ENCODE peak calls at places on chromosomes 16 and 17, in eight cellular contexts. L, P, J, F, Y, R, N and M are unnamed samples.

GRCh38 chr16:81004646-81005353 is 1.9 kb downstream of the CMC2 start:
- DNase-seq in L (peak), P (peak), J (no peak), F (no peak), Y (no peak), R (peak), N (no peak), M (no peak)

GRCh38 chr17:238964-239259 is 57.5 kb upstream of the DOC2B start:
- DNase-seq in L (no peak), P (no peak), J (peak), F (no peak), Y (no peak), R (no peak), N (no peak), M (no peak)

GRCh38 chr17:15442316-15443185 is 24.9 kb downstream of the CDRT4 start:
- DNase-seq in L (no peak), P (no peak), J (no peak), F (no peak), Y (no peak), R (no peak), N (no peak), M (no peak)

GRCh38 chr17:70072900-70073299 is 2.1 kb upstream of the KCNJ16 start:
- DNase-seq in L (no peak), P (no peak), J (no peak), F (no peak), Y (no peak), R (peak), N (no peak), M (no peak)

GRCh38 chr17:59299400-59300092 is 31.9 kb upstream of the YPEL2 start:
- DNase-seq in L (no peak), P (no peak), J (no peak), F (no peak), Y (no peak), R (peak), N (no peak), M (no peak)

GRCh38 chr16:9139965-9140364 is 48.5 kb downstream of the HAPSTR1 start:
- DNase-seq in L (no peak), P (peak), J (no peak), F (no peak), Y (no peak), R (no peak), N (no peak), M (no peak)

GRCh38 chr17:81867123-81867951 is 3.8 kb downstream of the ARHGDIA start:
- DNase-seq in L (no peak), P (peak), J (no peak), F (no peak), Y (peak), R (no peak), N (no peak), M (no peak)

GRCh38 chr16:49411121-49411970 is 37.7 kb downstream of the C16orf78 start:
- DNase-seq in L (no peak), P (no peak), J (no peak), F (no peak), Y (no peak), R (no peak), N (no peak), M (no peak)

GRCh38 chr16:68517606-68518161 is 21.4 kb upstream of the ZFP90 start:
- DNase-seq in L (no peak), P (no peak), J (no peak), F (no peak), Y (no peak), R (no peak), N (no peak), M (no peak)

GRCh38 chr16:3954411-3954921 is 74.0 kb upstream of the CREBBP start:
- DNase-seq in L (no peak), P (peak), J (no peak), F (no peak), Y (no peak), R (peak), N (no peak), M (no peak)

GRCh38 chr16:65815707-65816106 is 550.8 kb upstream of the CDH5 start:
- DNase-seq in L (no peak), P (no peak), J (no peak), F (no peak), Y (no peak), R (no peak), N (no peak), M (no peak)

GRCh38 chr16:71364306-71364705 is 5.8 kb downstream of the CALB2 start:
- DNase-seq in L (no peak), P (no peak), J (no peak), F (no peak), Y (no peak), R (no peak), N (no peak), M (no peak)

GRCh38 chr17:6913608-6914443 is 82.0 kb upstream of the ALOX12 start:
- DNase-seq in L (peak), P (peak), J (peak), F (peak), Y (peak), R (peak), N (peak), M (no peak)

GRCh38 chr17:10844667-10845387 is 6.9 kb upstream of the PIRT start:
- DNase-seq in L (peak), P (peak), J (peak), F (peak), Y (peak), R (peak), N (peak), M (peak)

GRCh38 chr17:6502871-6503509 is 53.4 kb downstream of the PITPNM3 start:
- DNase-seq in L (no peak), P (no peak), J (no peak), F (no peak), Y (no peak), R (no peak), N (no peak), M (no peak)

GRCh38 chr17:49703557-49704277 is 4.0 kb downstream of the SLC35B1 start:
- DNase-seq in L (peak), P (peak), J (no peak), F (peak), Y (no peak), R (peak), N (peak), M (peak)

GRCh38 chr16:9904526-9904925 is 277.7 kb downstream of the GRIN2A start:
- DNase-seq in L (no peak), P (no peak), J (no peak), F (no peak), Y (no peak), R (no peak), N (no peak), M (no peak)

GRCh38 chr16:84303023-84303422 is 8.3 kb downstream of the WFDC1 start:
- DNase-seq in L (no peak), P (peak), J (no peak), F (no peak), Y (no peak), R (no peak), N (no peak), M (peak)

GRCh38 chr17:75412455-75413317 is 7.2 kb upstream of the GRB2 start:
- DNase-seq in L (peak), P (peak), J (peak), F (peak), Y (peak), R (peak), N (peak), M (no peak)

GRCh38 chr17:75639771-75640555 is 6.7 kb downstream of the SMIM5 start:
- DNase-seq in L (no peak), P (no peak), J (no peak), F (no peak), Y (no peak), R (peak), N (peak), M (no peak)

GRCh38 chr17:82126479-82127314 is 28.7 kb upstream of the FASN start:
- DNase-seq in L (no peak), P (no peak), J (no peak), F (no peak), Y (peak), R (no peak), N (no peak), M (no peak)

GRCh38 chr17:8480011-8480976 is 44.6 kb downstream of the NDEL1 start:
- DNase-seq in L (no peak), P (no peak), J (no peak), F (no peak), Y (no peak), R (no peak), N (no peak), M (no peak)

GRCh38 chr17:72926171-72926570 is 166.3 kb downstream of the SLC39A11 start:
- DNase-seq in L (no peak), P (peak), J (no peak), F (no peak), Y (no peak), R (no peak), N (no peak), M (no peak)

GRCh38 chr17:78412403-78412802 is 34.0 kb downstream of the PGS1 start:
- DNase-seq in L (peak), P (peak), J (no peak), F (peak), Y (no peak), R (no peak), N (no peak), M (no peak)

GRCh38 chr17:78557598-78558039 is 19.6 kb downstream of the DNAH17 start:
- DNase-seq in L (peak), P (peak), J (no peak), F (no peak), Y (no peak), R (peak), N (no peak), M (peak)

GRCh38 chr17:13568746-13569739 is 32.7 kb downstream of the HS3ST3A1 start:
- DNase-seq in L (no peak), P (no peak), J (no peak), F (no peak), Y (no peak), R (no peak), N (no peak), M (no peak)

GRCh38 chr16:70512456-70512855 is 10.9 kb downstream of the COG4 start:
- DNase-seq in L (no peak), P (peak), J (no peak), F (no peak), Y (no peak), R (peak), N (no peak), M (no peak)

GRCh38 chr17:16181581-16181980 is 33.8 kb downstream of the NCOR1 start:
- DNase-seq in L (no peak), P (no peak), J (no peak), F (no peak), Y (no peak), R (no peak), N (no peak), M (no peak)

GRCh38 chr16:87183647-87184046 is 133.5 kb downstream of the C16orf95 start:
- DNase-seq in L (no peak), P (no peak), J (no peak), F (no peak), Y (no peak), R (no peak), N (no peak), M (no peak)

GRCh38 chr16:21656795-21657768 is 4.7 kb upstream of the IGSF6 start:
- DNase-seq in L (peak), P (peak), J (no peak), F (peak), Y (peak), R (peak), N (no peak), M (no peak)

GRCh38 chr17:71338396-71338795 is 782.4 kb upstream of the SOX9 start:
- DNase-seq in L (peak), P (peak), J (no peak), F (no peak), Y (no peak), R (peak), N (no peak), M (no peak)

GRCh38 chr17:81049973-81050551 is 15.1 kb downstream of the BAIAP2 start:
- DNase-seq in L (no peak), P (no peak), J (no peak), F (no peak), Y (no peak), R (peak), N (peak), M (no peak)

GRCh38 chr16:14559809-14560227 is 70.2 kb downstream of the PARN start:
- DNase-seq in L (no peak), P (no peak), J (no peak), F (no peak), Y (no peak), R (peak), N (no peak), M (no peak)

GRCh38 chr16:26365555-26365954 is 673.8 kb downstream of the HS3ST4 start:
- DNase-seq in L (no peak), P (no peak), J (no peak), F (no peak), Y (no peak), R (no peak), N (no peak), M (no peak)

DNA sequence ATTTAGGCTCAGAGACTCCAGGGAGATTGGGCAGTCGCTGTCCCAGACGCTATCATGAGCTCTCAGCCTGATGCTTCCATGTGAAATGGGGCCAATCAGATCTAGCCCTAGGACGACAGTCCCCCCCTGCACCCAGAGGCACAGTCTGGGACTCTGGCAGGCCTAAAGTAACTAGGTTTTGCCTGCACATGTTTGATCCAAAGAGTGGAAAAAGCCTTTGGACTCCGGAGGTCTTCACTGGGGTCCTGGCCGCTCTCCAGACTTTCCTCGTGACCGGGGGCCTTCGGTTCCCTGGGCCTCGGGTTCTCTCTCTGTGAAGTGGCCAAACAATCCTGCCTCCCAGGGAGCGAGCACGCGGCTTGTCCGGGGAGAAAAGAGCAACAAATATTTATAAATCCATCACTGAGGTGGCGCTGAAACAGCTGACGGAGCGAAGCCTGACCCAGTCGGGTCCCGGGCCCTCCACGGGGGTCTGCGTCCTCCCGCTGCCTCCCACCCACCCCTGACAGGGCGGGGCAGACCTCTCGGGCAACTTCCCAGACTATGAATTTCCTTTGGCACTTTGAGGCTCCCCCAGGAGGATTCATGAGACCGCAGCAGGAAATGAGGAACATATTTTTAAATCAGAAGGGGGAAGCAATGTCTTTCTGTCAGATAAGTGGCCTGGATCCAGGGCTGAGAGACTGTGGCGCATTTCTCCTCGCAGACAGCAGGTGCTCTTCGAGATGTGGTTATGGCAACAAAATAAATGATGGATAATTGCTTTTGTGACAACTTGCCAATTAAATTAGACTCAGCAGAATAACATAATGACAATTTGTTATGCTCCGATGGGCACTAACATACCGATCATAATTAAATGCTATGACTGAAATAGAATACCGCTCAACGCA is 38.9 kb downstream of the MRPS23 start:
- DNase-seq in L (no peak), P (peak), J (peak), F (no peak), Y (no peak), R (peak), N (peak), M (no peak)
- TF ChIP-seq CTCF in L (no peak), P (no peak), J (no peak), F (no peak), Y (no peak), R (no peak), N (no peak), M (no peak)

GRCh38 chr17:79925242-79925957 is 86.2 kb upstream of the CBX4 start:
- DNase-seq in L (peak), P (peak), J (no peak), F (no peak), Y (no peak), R (no peak), N (peak), M (no peak)
- TF ChIP-seq CTCF in L (no peak), P (peak), J (no peak), F (no peak), Y (no peak), R (peak), N (no peak), M (no peak)

GRCh38 chr16:88834670-88835069 is 22.1 kb downstream of the GALNS start:
- DNase-seq in L (no peak), P (no peak), J (no peak), F (no peak), Y (no peak), R (no peak), N (no peak), M (no peak)

GRCh38 chr16:88830250-88830649 is 18.5 kb upstream of the APRT start:
- DNase-seq in L (no peak), P (no peak), J (no peak), F (no peak), Y (no peak), R (no peak), N (no peak), M (no peak)

GRCh38 chr16:88833086-88833485 is 21.4 kb upstream of the APRT start:
- DNase-seq in L (no peak), P (no peak), J (no peak), F (no peak), Y (no peak), R (no peak), N (no peak), M (no peak)

GRCh38 chr16:88830783-88831182 is 19.1 kb upstream of the APRT start:
- DNase-seq in L (no peak), P (no peak), J (no peak), F (no peak), Y (no peak), R (no peak), N (no peak), M (no peak)

GRCh38 chr16:88831838-88832237 is 20.1 kb upstream of the APRT start:
- DNase-seq in L (no peak), P (no peak), J (no peak), F (no peak), Y (no peak), R (peak), N (no peak), M (no peak)
- TF ChIP-seq CTCF in L (no peak), P (no peak), J (no peak), F (no peak), Y (no peak), R (peak), N (no peak), M (no peak)

DNA sequence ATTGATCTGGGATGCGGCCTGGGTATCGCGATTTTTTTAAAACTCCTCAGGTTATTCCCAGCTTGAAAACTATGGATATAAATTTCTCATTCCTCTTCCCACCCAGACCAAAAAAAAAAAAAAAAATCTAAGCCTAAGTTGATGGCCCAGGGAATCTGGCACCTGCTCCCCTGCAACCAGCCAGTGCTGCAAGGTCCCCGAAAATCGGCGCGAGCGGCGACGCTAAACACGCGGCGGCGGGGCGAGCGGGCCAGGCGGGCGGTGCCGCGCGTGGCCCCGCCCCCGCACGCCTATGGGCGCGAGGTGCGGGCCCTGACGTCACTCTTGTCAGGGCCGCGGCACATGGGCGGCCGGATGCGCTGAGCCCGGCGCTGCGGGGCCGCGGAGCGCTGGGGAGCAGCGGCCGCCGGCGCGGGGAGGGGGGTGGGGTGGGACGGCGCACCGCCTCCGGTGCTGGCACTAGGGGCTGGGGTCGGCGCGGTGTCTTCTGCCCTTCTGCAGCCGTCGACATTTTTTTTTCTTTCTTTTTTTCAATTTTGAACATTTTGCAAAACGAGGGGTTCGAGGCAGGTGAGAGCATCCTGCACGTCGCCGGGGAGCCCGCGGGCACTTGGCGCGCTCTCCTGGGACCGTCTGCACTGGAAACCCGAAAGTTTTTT is at the start of gene HLF:
- DNase-seq in L (peak), P (peak), J (peak), F (peak), Y (peak), R (peak), N (peak), M (no peak)
- TF ChIP-seq CTCF in L (no peak), P (no peak), J (no peak), F (no peak), Y (no peak), R (no peak), N (no peak), M (no peak)

DNA sequence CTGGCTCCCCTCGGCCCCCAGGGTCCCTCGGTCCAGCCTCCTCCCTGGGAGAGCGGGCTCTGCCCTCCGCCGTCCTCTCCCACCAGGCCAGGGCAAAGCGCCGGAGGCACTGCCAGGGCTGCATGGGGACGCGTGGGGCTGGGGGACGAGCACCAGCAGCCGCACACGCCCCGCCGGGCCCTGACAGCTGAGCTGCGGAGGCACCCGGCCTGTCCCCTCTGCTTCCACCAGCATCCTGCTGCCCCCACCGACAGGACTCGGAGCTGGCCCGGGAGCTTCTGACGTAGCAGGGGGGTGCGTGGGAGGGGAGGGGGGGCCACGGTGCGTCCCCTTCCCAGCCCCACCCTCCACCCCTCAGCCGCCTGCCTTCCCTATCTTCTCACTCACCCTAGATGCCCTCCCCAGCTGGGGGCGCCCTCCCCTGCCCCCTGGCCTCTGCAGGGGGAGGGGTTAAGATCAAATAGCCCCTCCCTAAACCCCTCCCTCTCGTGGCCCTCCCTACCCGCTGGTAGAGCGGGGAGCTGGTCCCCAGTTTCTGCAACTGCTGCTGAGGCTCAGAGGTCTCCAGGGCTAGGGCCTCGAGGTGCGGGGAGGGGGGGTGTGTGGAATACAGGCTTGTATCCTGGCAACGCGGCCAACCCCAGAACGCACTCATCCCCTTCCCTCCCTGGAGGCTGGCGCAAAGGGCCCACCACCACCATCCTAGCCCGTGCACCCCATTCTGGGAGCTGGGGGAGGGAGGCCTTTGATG is 1.1 kb downstream of the SRCIN1 start:
- DNase-seq in L (peak), P (no peak), J (no peak), F (peak), Y (no peak), R (no peak), N (no peak), M (no peak)
- TF ChIP-seq CTCF in L (peak), P (no peak), J (no peak), F (no peak), Y (no peak), R (no peak), N (no peak), M (no peak)